ENCODE peak calls at places on chromosomes 16 and 17, in four cellular contexts. M, P, Q and T are unnamed samples.

GRCh38 chr16:2486645-2487516 is 12.0 kb downstream of the TBC1D24 start:
- DNase-seq in M (peak), P (no peak), Q (no peak), T (peak)

GRCh38 chr16:3673201-3673600 is 18.7 kb downstream of the DNASE1 start:
- DNase-seq in Q (no peak), M (no peak), P (no peak), T (no peak)

GRCh38 chr16:73405851-73406250 is 357.9 kb upstream of the ZFHX3 start:
- DNase-seq in Q (no peak), M (no peak), P (no peak), T (no peak)

GRCh38 chr17:36507266-36507665 is 20.8 kb downstream of the ZNHIT3 start:
- DNase-seq in M (no peak), Q (no peak), P (no peak), T (no peak)

GRCh38 chr17:57644311-57644710 is 100.8 kb downstream of the CCDC182 start:
- DNase-seq in P (no peak), M (no peak), Q (no peak), T (no peak)

GRCh38 chr17:58630883-58631522 is 60.8 kb downstream of the TEX14 start:
- DNase-seq in M (peak), P (no peak), Q (no peak), T (no peak)

GRCh38 chr17:39196820-39197331 is 593 bp downstream of the CACNB1 start:
- DNase-seq in P (no peak), Q (peak), M (no peak), T (no peak)

GRCh38 chr17:1736348-1737281 is 6.1 kb upstream of the SERPINF2 start:
- DNase-seq in M (no peak), Q (no peak), P (no peak), T (peak)

GRCh38 chr16:85049864-85050263 is 22.3 kb downstream of the KIAA0513 start:
- DNase-seq in M (no peak), P (no peak), Q (no peak), T (no peak)

GRCh38 chr17:55873017-55873758 is 122.3 kb downstream of the PCTP start:
- DNase-seq in M (no peak), P (no peak), Q (no peak), T (no peak)

GRCh38 chr17:3754458-3755334 is 31.0 kb downstream of the HASPIN start:
- DNase-seq in M (peak), Q (no peak), P (no peak), T (no peak)

GRCh38 chr17:82350182-82351030 is 8.6 kb upstream of the TEX19 start:
- DNase-seq in P (no peak), Q (no peak), M (no peak), T (no peak)

GRCh38 chr17:65121916-65122821 is 15.0 kb upstream of the RGS9 start:
- DNase-seq in Q (no peak), P (no peak), M (no peak), T (peak)

GRCh38 chr17:21381076-21381706 is 5.0 kb downstream of the KCNJ12 start:
- DNase-seq in P (no peak), M (no peak), Q (no peak), T (no peak)

GRCh38 chr16:87366930-87367329 is 16.6 kb downstream of the FBXO31 start:
- DNase-seq in Q (no peak), M (no peak), P (no peak), T (no peak)

GRCh38 chr16:29226782-29227181 is 179.7 kb downstream of the NPIPB11 start:
- DNase-seq in M (no peak), P (no peak), Q (no peak), T (no peak)

GRCh38 chr17:66652840-66653507 is 181.9 kb upstream of the CACNG5 start:
- DNase-seq in Q (no peak), M (no peak), P (no peak), T (peak)

GRCh38 chr16:47664653-47665325 is 203.7 kb downstream of the PHKB start:
- DNase-seq in M (no peak), P (no peak), Q (no peak), T (no peak)

GRCh38 chr17:57541472-57542394 is 203.4 kb downstream of the CCDC182 start:
- DNase-seq in P (peak), M (no peak), Q (peak), T (peak)

GRCh38 chr17:63249256-63250006 is 196.7 kb downstream of the CYB561 start:
- DNase-seq in M (no peak), Q (no peak), P (no peak), T (peak)

GRCh38 chr16:30758988-30759461 is 2.8 kb downstream of the CFAP119 start:
- DNase-seq in Q (no peak), P (no peak), M (no peak), T (no peak)

GRCh38 chr17:66777689-66778225 is 57.2 kb upstream of the CACNG5 start:
- DNase-seq in P (no peak), M (no peak), Q (no peak), T (no peak)

GRCh38 chr16:25177831-25178688 is 38.7 kb upstream of the AQP8 start:
- DNase-seq in M (no peak), P (no peak), Q (no peak), T (no peak)

GRCh38 chr17:40316571-40317344 is 7.8 kb downstream of the RARA start:
- DNase-seq in Q (no peak), P (no peak), M (no peak), T (peak)

GRCh38 chr16:15509051-15509592 is 74.7 kb downstream of the BMERB1 start:
- DNase-seq in M (no peak), P (no peak), Q (no peak), T (no peak)

GRCh38 chr17:82228842-82229685 is at the start of gene SLC16A3:
- DNase-seq in P (no peak), M (peak), Q (no peak), T (peak)

GRCh38 chr16:1510941-1511351 is 17.8 kb downstream of the TELO2 start:
- DNase-seq in Q (no peak), M (no peak), P (no peak), T (no peak)

GRCh38 chr17:78573955-78574354 is 3.2 kb downstream of the DNAH17 start:
- DNase-seq in P (no peak), Q (no peak), M (no peak), T (peak)

GRCh38 chr16:75087040-75087979 is 29.3 kb downstream of the LDHD start:
- DNase-seq in P (no peak), Q (no peak), M (no peak), T (peak)

GRCh38 chr16:23609929-23610328 is 13.8 kb upstream of the NDUFAB1 start:
- DNase-seq in P (no peak), Q (no peak), M (no peak), T (no peak)